ENCODE peak calls at places on chromosome X, in six cellular contexts. One of them, this sample, is unnamed.

GRCh38 chrX:39576081-39576701 is 521.6 kb downstream of the BCOR start:
- DNase-seq in A549: no peak
- DNase-seq in mucosa of descending colon: no peak
- DNase-seq in fibroblast of pulmonary artery: no peak
- DNase-seq in HFF-Myc: no peak
- DNase-seq in Peyer's patch: no peak
- DNase-seq in this sample: no peak

GRCh38 chrX:64894454-64895038 is 81.7 kb downstream of the ZC4H2 start:
- DNase-seq in A549: no peak
- DNase-seq in mucosa of descending colon: no peak
- DNase-seq in fibroblast of pulmonary artery: peak; percentile 9
- DNase-seq in HFF-Myc: no peak
- DNase-seq in Peyer's patch: peak; percentile 53
- DNase-seq in this sample: no peak

GRCh38 chrX:9829308-9830267 is 43.4 kb downstream of the SHROOM2 start:
- DNase-seq in A549: peak; percentile 35
- DNase-seq in mucosa of descending colon: no peak
- DNase-seq in fibroblast of pulmonary artery: peak; percentile 77
- DNase-seq in HFF-Myc: no peak
- DNase-seq in Peyer's patch: no peak
- DNase-seq in this sample: peak; percentile 66

GRCh38 chrX:119399772-119400101 is 601 bp downstream of the SLC25A43 start:
- DNase-seq in A549: peak; percentile 38
- DNase-seq in mucosa of descending colon: no peak
- DNase-seq in fibroblast of pulmonary artery: peak; percentile 20
- DNase-seq in HFF-Myc: no peak
- DNase-seq in Peyer's patch: no peak
- DNase-seq in this sample: no peak

GRCh38 chrX:24100713-24101112 is 46.0 kb downstream of the EIF2S3 start:
- DNase-seq in A549: no peak
- DNase-seq in mucosa of descending colon: no peak
- DNase-seq in fibroblast of pulmonary artery: peak; percentile 59
- DNase-seq in HFF-Myc: no peak
- DNase-seq in Peyer's patch: no peak
- DNase-seq in this sample: no peak

GRCh38 chrX:17559728-17560379 is 177.4 kb upstream of the SCML1 start:
- DNase-seq in A549: peak; percentile 30
- DNase-seq in mucosa of descending colon: no peak
- DNase-seq in fibroblast of pulmonary artery: peak; percentile 65
- DNase-seq in HFF-Myc: peak; percentile 56
- DNase-seq in Peyer's patch: no peak
- DNase-seq in this sample: peak; percentile 85

GRCh38 chrX:69538321-69538876 is 34.3 kb downstream of the NALF2 start:
- DNase-seq in A549: peak; percentile 70
- DNase-seq in mucosa of descending colon: peak; percentile 71
- DNase-seq in fibroblast of pulmonary artery: peak; percentile 72
- DNase-seq in HFF-Myc: no peak
- DNase-seq in Peyer's patch: peak; percentile 76
- DNase-seq in this sample: peak; percentile 2

GRCh38 chrX:39491548-39492297 is 606.0 kb downstream of the BCOR start:
- DNase-seq in A549: no peak
- DNase-seq in mucosa of descending colon: no peak
- DNase-seq in fibroblast of pulmonary artery: no peak
- DNase-seq in HFF-Myc: no peak
- DNase-seq in Peyer's patch: no peak
- DNase-seq in this sample: no peak

GRCh38 chrX:27808226-27808625 is 436 bp downstream of the MAGEB10 start:
- DNase-seq in A549: no peak
- DNase-seq in mucosa of descending colon: no peak
- DNase-seq in fibroblast of pulmonary artery: no peak
- DNase-seq in HFF-Myc: no peak
- DNase-seq in Peyer's patch: no peak
- DNase-seq in this sample: no peak

GRCh38 chrX:45806410-45807121 is 605.9 kb upstream of the DIPK2B start:
- DNase-seq in A549: no peak
- DNase-seq in mucosa of descending colon: no peak
- DNase-seq in fibroblast of pulmonary artery: peak; percentile 80
- DNase-seq in HFF-Myc: peak; percentile 65
- DNase-seq in Peyer's patch: no peak
- DNase-seq in this sample: peak; percentile 92

GRCh38 chrX:139967300-139967699 is 2.0 kb upstream of the CXorf66 start:
- DNase-seq in A549: peak; percentile 7
- DNase-seq in mucosa of descending colon: no peak
- DNase-seq in fibroblast of pulmonary artery: peak; percentile 3
- DNase-seq in HFF-Myc: no peak
- DNase-seq in Peyer's patch: no peak
- DNase-seq in this sample: no peak

GRCh38 chrX:9581771-9582396 is 117.0 kb downstream of the TBL1X start:
- DNase-seq in A549: no peak
- DNase-seq in mucosa of descending colon: no peak
- DNase-seq in fibroblast of pulmonary artery: no peak
- DNase-seq in HFF-Myc: no peak
- DNase-seq in Peyer's patch: no peak
- DNase-seq in this sample: no peak

GRCh38 chrX:28542791-28543190 is 44.5 kb upstream of the IL1RAPL1 start:
- DNase-seq in A549: no peak
- DNase-seq in mucosa of descending colon: no peak
- DNase-seq in fibroblast of pulmonary artery: no peak
- DNase-seq in HFF-Myc: no peak
- DNase-seq in Peyer's patch: no peak
- DNase-seq in this sample: no peak

GRCh38 chrX:25427873-25428555 is 412.2 kb upstream of the ARX start:
- DNase-seq in A549: no peak
- DNase-seq in mucosa of descending colon: peak; percentile 27
- DNase-seq in fibroblast of pulmonary artery: no peak
- DNase-seq in HFF-Myc: no peak
- DNase-seq in Peyer's patch: no peak
- DNase-seq in this sample: no peak

GRCh38 chrX:129825746-129826505 is 17.8 kb downstream of the ZDHHC9 start:
- DNase-seq in A549: no peak
- DNase-seq in mucosa of descending colon: no peak
- DNase-seq in fibroblast of pulmonary artery: no peak
- DNase-seq in HFF-Myc: no peak
- DNase-seq in Peyer's patch: peak; percentile 51
- DNase-seq in this sample: no peak

GRCh38 chrX:133042260-133042659 is 54.6 kb downstream of the USP26 start:
- DNase-seq in A549: no peak
- DNase-seq in mucosa of descending colon: no peak
- DNase-seq in fibroblast of pulmonary artery: no peak
- DNase-seq in HFF-Myc: no peak
- DNase-seq in Peyer's patch: no peak
- DNase-seq in this sample: no peak
- H3K4me3 ChIP-seq in A549: no peak overlapping the region
- H3K4me3 ChIP-seq in mucosa of descending colon: no peak overlapping the region
- H3K4me3 ChIP-seq in fibroblast of pulmonary artery: no peak overlapping the region
- H3K4me3 ChIP-seq in HFF-Myc: no peak overlapping the region
- H3K4me3 ChIP-seq in Peyer's patch: no peak overlapping the region
- H3K4me3 ChIP-seq in this sample: no peak overlapping the region

GRCh38 chrX:78029663-78030062 is 60.2 kb upstream of the PGAM4 start:
- DNase-seq in A549: peak; percentile 6
- DNase-seq in mucosa of descending colon: no peak
- DNase-seq in fibroblast of pulmonary artery: peak; percentile 50
- DNase-seq in HFF-Myc: no peak
- DNase-seq in Peyer's patch: no peak
- DNase-seq in this sample: peak; percentile 3
- TF ChIP-seq CTCF in A549: peak; percentile 81
- TF ChIP-seq CTCF in mucosa of descending colon: peak; percentile 14
- TF ChIP-seq CTCF in fibroblast of pulmonary artery: peak; percentile 49
- TF ChIP-seq CTCF in HFF-Myc: peak; percentile 41
- TF ChIP-seq CTCF in Peyer's patch: peak; percentile 58
- TF ChIP-seq CTCF in this sample: peak; percentile 49

GRCh38 chrX:154083134-154083517 is 14.4 kb downstream of the MECP2 start:
- DNase-seq in A549: no peak
- DNase-seq in mucosa of descending colon: no peak
- DNase-seq in fibroblast of pulmonary artery: peak; percentile 49
- DNase-seq in HFF-Myc: no peak
- DNase-seq in Peyer's patch: no peak
- DNase-seq in this sample: no peak

GRCh38 chrX:154084449-154085300 is 12.8 kb downstream of the MECP2 start:
- DNase-seq in A549: no peak
- DNase-seq in mucosa of descending colon: no peak
- DNase-seq in fibroblast of pulmonary artery: no peak
- DNase-seq in HFF-Myc: no peak
- DNase-seq in Peyer's patch: no peak
- DNase-seq in this sample: no peak

GRCh38 chrX:154082396-154083133 is 15.0 kb downstream of the MECP2 start:
- DNase-seq in A549: no peak
- DNase-seq in mucosa of descending colon: no peak
- DNase-seq in fibroblast of pulmonary artery: peak; percentile 65
- DNase-seq in HFF-Myc: peak; percentile 41
- DNase-seq in Peyer's patch: no peak
- DNase-seq in this sample: no peak
- H3K4me3 ChIP-seq in A549: no peak overlapping the region
- H3K4me3 ChIP-seq in mucosa of descending colon: no peak overlapping the region
- H3K4me3 ChIP-seq in fibroblast of pulmonary artery: no peak overlapping the region
- H3K4me3 ChIP-seq in HFF-Myc: no peak overlapping the region
- H3K4me3 ChIP-seq in Peyer's patch: no peak overlapping the region
- H3K4me3 ChIP-seq in this sample: no peak overlapping the region

GRCh38 chrX:65932173-65933084 is 107.5 kb downstream of the VSIG4 start:
- DNase-seq in A549: no peak
- DNase-seq in mucosa of descending colon: peak; percentile 38
- DNase-seq in fibroblast of pulmonary artery: no peak
- DNase-seq in HFF-Myc: no peak
- DNase-seq in Peyer's patch: no peak
- DNase-seq in this sample: no peak
- TF ChIP-seq CTCF in A549: no peak
- TF ChIP-seq CTCF in mucosa of descending colon: no peak
- TF ChIP-seq CTCF in fibroblast of pulmonary artery: no peak
- TF ChIP-seq CTCF in HFF-Myc: no peak
- TF ChIP-seq CTCF in Peyer's patch: no peak
- TF ChIP-seq CTCF in this sample: no peak

GRCh38 chrX:150365051-150365952 is 2.2 kb downstream of the MAMLD1 start:
- DNase-seq in A549: peak; percentile 31
- DNase-seq in mucosa of descending colon: peak; percentile 68
- DNase-seq in fibroblast of pulmonary artery: peak; percentile 61
- DNase-seq in HFF-Myc: no peak
- DNase-seq in Peyer's patch: peak; percentile 61
- DNase-seq in this sample: no peak

GRCh38 chrX:150364347-150365050 is 1.4 kb downstream of the MAMLD1 start:
- DNase-seq in A549: no peak
- DNase-seq in mucosa of descending colon: peak; percentile 56
- DNase-seq in fibroblast of pulmonary artery: no peak
- DNase-seq in HFF-Myc: no peak
- DNase-seq in Peyer's patch: no peak
- DNase-seq in this sample: no peak

GRCh38 chrX:150363561-150364346 is 637 bp downstream of the MAMLD1 start:
- DNase-seq in A549: peak; percentile 24
- DNase-seq in mucosa of descending colon: peak; percentile 55
- DNase-seq in fibroblast of pulmonary artery: peak; percentile 45
- DNase-seq in HFF-Myc: no peak
- DNase-seq in Peyer's patch: no peak
- DNase-seq in this sample: no peak

GRCh38 chrX:150366951-150367545 is 3.9 kb downstream of the MAMLD1 start:
- DNase-seq in A549: peak; percentile 22
- DNase-seq in mucosa of descending colon: no peak
- DNase-seq in fibroblast of pulmonary artery: peak; percentile 70
- DNase-seq in HFF-Myc: no peak
- DNase-seq in Peyer's patch: no peak
- DNase-seq in this sample: no peak

DNA sequence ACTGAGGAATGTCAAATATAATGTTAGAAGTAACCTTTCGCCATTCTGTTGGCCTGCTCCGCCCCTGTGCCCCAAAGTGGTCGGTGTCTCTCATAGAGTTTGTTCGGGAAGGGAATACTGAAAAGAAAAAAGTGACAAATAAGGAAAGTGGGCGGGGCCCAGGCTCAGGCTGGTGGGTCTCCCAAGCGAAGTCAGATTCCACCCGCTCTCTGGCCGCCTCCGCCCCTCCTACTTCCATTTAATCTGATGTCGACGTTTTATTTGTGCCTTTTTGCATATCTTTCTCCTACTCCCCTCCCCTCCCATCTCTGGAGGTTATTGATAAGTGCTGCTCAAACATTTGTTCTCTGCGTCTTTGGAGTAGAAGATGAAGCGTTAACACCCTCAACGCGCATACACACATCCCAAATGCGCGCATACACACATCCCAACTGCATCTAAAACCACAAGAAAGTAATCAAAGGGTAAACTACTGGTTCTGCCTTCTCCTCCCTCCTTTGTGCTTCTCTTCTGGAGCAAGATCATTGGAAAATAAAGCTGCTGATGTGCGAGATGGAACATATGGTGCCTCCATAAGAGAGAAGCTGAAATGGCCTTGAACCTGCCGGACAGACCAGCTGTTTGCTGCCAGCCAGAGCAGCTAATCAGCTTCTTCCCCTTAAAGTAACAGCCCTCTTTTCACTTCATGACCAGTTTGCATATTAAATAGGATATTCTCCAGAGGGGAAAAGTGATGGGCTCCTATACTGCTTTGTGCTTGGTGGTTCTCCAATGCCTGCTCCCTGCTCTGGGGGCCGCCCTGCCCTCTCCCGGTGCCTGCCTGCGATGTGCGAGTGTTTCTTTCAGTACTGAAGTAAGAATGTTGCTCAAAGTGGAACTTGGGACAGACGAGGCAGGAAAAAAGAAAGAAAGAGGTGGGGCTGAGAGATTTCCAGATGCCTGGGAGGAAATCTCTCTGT is 3.1 kb downstream of the MAMLD1 start:
- DNase-seq in A549: no peak
- DNase-seq in mucosa of descending colon: no peak
- DNase-seq in fibroblast of pulmonary artery: peak; percentile 51
- DNase-seq in HFF-Myc: no peak
- DNase-seq in Peyer's patch: no peak
- DNase-seq in this sample: no peak
- H3K4me3 ChIP-seq in A549: peak overlapping the region; percentile 66
- H3K4me3 ChIP-seq in mucosa of descending colon: no peak overlapping the region
- H3K4me3 ChIP-seq in fibroblast of pulmonary artery: peak overlapping the region; percentile 60
- H3K4me3 ChIP-seq in HFF-Myc: peak overlapping the region; percentile 56
- H3K4me3 ChIP-seq in Peyer's patch: peak overlapping the region; percentile 39
- H3K4me3 ChIP-seq in this sample: peak overlapping the region; percentile 51

GRCh38 chrX:154762529-154763296 is at the start of gene DKC1:
- DNase-seq in A549: peak; percentile 80
- DNase-seq in mucosa of descending colon: peak; percentile 98
- DNase-seq in fibroblast of pulmonary artery: peak; percentile 96
- DNase-seq in HFF-Myc: peak; percentile 72
- DNase-seq in Peyer's patch: peak; percentile 96
- DNase-seq in this sample: peak; percentile 84
- TF ChIP-seq CTCF in A549: no peak
- TF ChIP-seq CTCF in mucosa of descending colon: no peak
- TF ChIP-seq CTCF in fibroblast of pulmonary artery: no peak
- TF ChIP-seq CTCF in HFF-Myc: no peak
- TF ChIP-seq CTCF in Peyer's patch: peak; percentile 13
- TF ChIP-seq CTCF in this sample: no peak

This sample was measured in astrocyte of the cerebellum.